ENCODE peak calls at places on chromosomes 3 and 15, in eight cellular contexts. One of them, this sample, is unnamed. For H3K4me1, the result is how much of the 10 kb centered on the place peaks cover.

GRCh38 chr3:99586680-99587079 is 51.7 kb upstream of the COL8A1 start:
- DNase-seq in fibroblast of lung: peak
- DNase-seq in GM23248: peak
- DNase-seq in mammary epithelial cell: no peak
- DNase-seq in HCT116: no peak
- DNase-seq in GM23338: no peak
- DNase-seq in H1: no peak
- DNase-seq in PC-3: no peak
- DNase-seq in this sample: no peak

GRCh38 chr15:32794973-32795372 is 77.2 kb downstream of the GREM1 start:
- DNase-seq in GM23338: no peak
- DNase-seq in fibroblast of lung: no peak
- DNase-seq in H1: no peak
- DNase-seq in HCT116: no peak
- DNase-seq in PC-3: peak
- DNase-seq in mammary epithelial cell: peak
- DNase-seq in GM23248: peak
- DNase-seq in this sample: no peak

GRCh38 chr3:169002689-169003088 is 660.8 kb downstream of the MECOM start:
- DNase-seq in H1: no peak
- DNase-seq in HCT116: no peak
- DNase-seq in GM23248: no peak
- DNase-seq in fibroblast of lung: no peak
- DNase-seq in GM23338: no peak
- DNase-seq in mammary epithelial cell: peak
- DNase-seq in PC-3: peak
- DNase-seq in this sample: no peak

GRCh38 chr3:107392549-107393165 is 15.4 kb downstream of the CCDC54 start:
- DNase-seq in HCT116: no peak
- DNase-seq in PC-3: peak
- DNase-seq in mammary epithelial cell: peak
- DNase-seq in H1: no peak
- DNase-seq in fibroblast of lung: peak
- DNase-seq in GM23338: no peak
- DNase-seq in GM23248: peak
- DNase-seq in this sample: peak

GRCh38 chr3:122469659-122470058 is 45.1 kb downstream of the KPNA1 start:
- DNase-seq in fibroblast of lung: peak
- DNase-seq in HCT116: no peak
- DNase-seq in mammary epithelial cell: no peak
- DNase-seq in H1: no peak
- DNase-seq in GM23248: no peak
- DNase-seq in PC-3: no peak
- DNase-seq in GM23338: no peak
- DNase-seq in this sample: no peak

GRCh38 chr3:116444819-116445290 is 432 bp downstream of the LSAMP start:
- DNase-seq in GM23338: peak
- DNase-seq in H1: peak
- DNase-seq in PC-3: no peak
- DNase-seq in mammary epithelial cell: no peak
- DNase-seq in GM23248: peak
- DNase-seq in HCT116: no peak
- DNase-seq in fibroblast of lung: peak
- DNase-seq in this sample: no peak

GRCh38 chr15:87215100-87215499 is 1041.4 kb downstream of the NTRK3 start:
- DNase-seq in GM23338: peak
- DNase-seq in H1: no peak
- DNase-seq in GM23248: no peak
- DNase-seq in fibroblast of lung: no peak
- DNase-seq in HCT116: no peak
- DNase-seq in PC-3: no peak
- DNase-seq in mammary epithelial cell: no peak
- DNase-seq in this sample: no peak

GRCh38 chr15:55133972-55134371 is 62.8 kb downstream of the RSL24D1 start:
- DNase-seq in PC-3: no peak
- DNase-seq in mammary epithelial cell: no peak
- DNase-seq in GM23338: peak
- DNase-seq in GM23248: no peak
- DNase-seq in fibroblast of lung: no peak
- DNase-seq in H1: no peak
- DNase-seq in HCT116: no peak
- DNase-seq in this sample: no peak

GRCh38 chr3:11145888-11146287 is 8.4 kb upstream of the HRH1 start:
- DNase-seq in H1: no peak
- DNase-seq in GM23248: peak
- DNase-seq in mammary epithelial cell: peak
- DNase-seq in fibroblast of lung: peak
- DNase-seq in HCT116: peak
- DNase-seq in GM23338: no peak
- DNase-seq in PC-3: peak
- DNase-seq in this sample: no peak

GRCh38 chr15:76553564-76553963 is 217.0 kb downstream of the ISL2 start:
- DNase-seq in mammary epithelial cell: no peak
- DNase-seq in PC-3: no peak
- DNase-seq in fibroblast of lung: no peak
- DNase-seq in GM23338: no peak
- DNase-seq in H1: no peak
- DNase-seq in GM23248: no peak
- DNase-seq in HCT116: no peak
- DNase-seq in this sample: no peak

GRCh38 chr3:193335031-193335430 is 43.5 kb downstream of the ATP13A5 start:
- DNase-seq in GM23338: no peak
- DNase-seq in H1: no peak
- DNase-seq in fibroblast of lung: peak
- DNase-seq in HCT116: no peak
- DNase-seq in PC-3: peak
- DNase-seq in GM23248: no peak
- DNase-seq in mammary epithelial cell: peak
- DNase-seq in this sample: no peak

GRCh38 chr15:41690636-41691035 is 30.4 kb downstream of the MGA start:
- DNase-seq in GM23248: no peak
- DNase-seq in PC-3: no peak
- DNase-seq in fibroblast of lung: no peak
- DNase-seq in mammary epithelial cell: no peak
- DNase-seq in H1: no peak
- DNase-seq in HCT116: no peak
- DNase-seq in GM23338: no peak
- DNase-seq in this sample: no peak

GRCh38 chr3:20537234-20537633 is 351.2 kb upstream of the SGO1 start:
- DNase-seq in HCT116: no peak
- DNase-seq in PC-3: no peak
- DNase-seq in GM23338: no peak
- DNase-seq in H1: no peak
- DNase-seq in fibroblast of lung: no peak
- DNase-seq in GM23248: no peak
- DNase-seq in mammary epithelial cell: no peak
- DNase-seq in this sample: no peak

GRCh38 chr15:39741258-39741657 is 41.4 kb downstream of the FSIP1 start:
- DNase-seq in PC-3: no peak
- DNase-seq in fibroblast of lung: peak
- DNase-seq in HCT116: no peak
- DNase-seq in H1: no peak
- DNase-seq in GM23338: no peak
- DNase-seq in GM23248: peak
- DNase-seq in mammary epithelial cell: no peak
- DNase-seq in this sample: no peak

GRCh38 chr3:190629088-190629487 is 115.2 kb downstream of the IL1RAP start:
- DNase-seq in HCT116: no peak
- DNase-seq in mammary epithelial cell: no peak
- DNase-seq in fibroblast of lung: no peak
- DNase-seq in GM23338: no peak
- DNase-seq in H1: no peak
- DNase-seq in GM23248: no peak
- DNase-seq in PC-3: no peak
- DNase-seq in this sample: no peak

GRCh38 chr3:98914210-98915080 is 12.9 kb upstream of the DCBLD2 start:
- DNase-seq in HCT116: no peak
- DNase-seq in GM23338: no peak
- DNase-seq in PC-3: peak
- DNase-seq in mammary epithelial cell: peak
- DNase-seq in fibroblast of lung: peak
- DNase-seq in H1: no peak
- DNase-seq in GM23248: no peak
- DNase-seq in this sample: no peak

GRCh38 chr15:87268675-87269074 is 987.9 kb downstream of the NTRK3 start:
- DNase-seq in HCT116: no peak
- DNase-seq in GM23248: no peak
- DNase-seq in fibroblast of lung: peak
- DNase-seq in PC-3: peak
- DNase-seq in H1: no peak
- DNase-seq in GM23338: no peak
- DNase-seq in mammary epithelial cell: peak
- DNase-seq in this sample: no peak

GRCh38 chr15:46714959-46715358 is 1002.3 kb upstream of the SEMA6D start:
- DNase-seq in mammary epithelial cell: no peak
- DNase-seq in GM23248: no peak
- DNase-seq in H1: no peak
- DNase-seq in PC-3: no peak
- DNase-seq in HCT116: no peak
- DNase-seq in GM23338: no peak
- DNase-seq in fibroblast of lung: no peak
- DNase-seq in this sample: no peak

GRCh38 chr3:197463279-197463678 is 92.5 kb downstream of the BDH1 start:
- DNase-seq in mammary epithelial cell: no peak
- DNase-seq in fibroblast of lung: peak
- DNase-seq in PC-3: peak
- DNase-seq in HCT116: no peak
- DNase-seq in GM23248: peak
- DNase-seq in H1: no peak
- DNase-seq in GM23338: no peak
- DNase-seq in this sample: no peak
- H3K27ac ChIP-seq in mammary epithelial cell: no peak
- H3K27ac ChIP-seq in fibroblast of lung: no peak
- H3K27ac ChIP-seq in PC-3: no peak
- H3K27ac ChIP-seq in HCT116: no peak
- H3K27ac ChIP-seq in GM23248: peak
- H3K27ac ChIP-seq in H1: no peak
- H3K27ac ChIP-seq in GM23338: no peak
- H3K27ac ChIP-seq in this sample: no peak

GRCh38 chr3:147404800-147405551 is 1.4 kb downstream of the ZIC4 start:
- DNase-seq in GM23248: no peak
- DNase-seq in mammary epithelial cell: no peak
- DNase-seq in fibroblast of lung: no peak
- DNase-seq in PC-3: no peak
- DNase-seq in HCT116: no peak
- DNase-seq in GM23338: peak
- DNase-seq in H1: peak
- DNase-seq in this sample: no peak
- TF ChIP-seq EZH2 in GM23248: no peak
- TF ChIP-seq EZH2 in mammary epithelial cell: no peak
- TF ChIP-seq EZH2 in fibroblast of lung: no peak
- TF ChIP-seq EZH2 in PC-3: no peak
- TF ChIP-seq EZH2 in HCT116: no peak
- TF ChIP-seq EZH2 in GM23338: no peak
- TF ChIP-seq EZH2 in H1: peak
- TF ChIP-seq EZH2 in this sample: peak

DNA sequence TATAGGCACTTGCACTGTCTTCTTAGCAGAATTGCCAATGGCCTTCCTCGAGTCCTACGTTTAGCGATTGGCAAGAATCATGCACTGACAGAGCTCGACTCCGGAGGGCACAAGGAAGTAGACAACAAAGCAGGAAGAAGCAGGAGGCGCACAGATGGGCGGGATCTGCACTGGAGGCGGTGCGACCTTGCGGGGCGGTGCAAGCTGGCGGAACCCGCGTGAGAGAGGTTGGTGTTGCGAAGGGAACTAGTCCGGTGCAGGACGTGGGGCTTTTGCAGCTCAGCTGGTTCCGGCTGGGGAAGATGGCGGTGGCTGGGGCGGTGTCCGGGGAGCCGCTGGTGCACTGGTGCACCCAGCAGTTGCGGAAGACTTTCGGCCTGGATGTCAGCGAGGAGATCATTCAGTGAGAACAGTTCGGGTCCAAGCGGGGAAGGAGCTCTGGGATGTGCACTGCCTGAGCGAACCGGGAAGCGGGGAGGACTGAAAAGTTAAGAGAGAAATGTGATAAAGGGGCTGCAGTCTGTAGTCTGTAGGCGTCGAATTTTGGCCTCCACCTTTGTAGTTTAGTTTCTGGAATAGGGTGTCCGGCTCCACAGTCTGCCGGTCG is at the start of gene TRIP4:
- DNase-seq in fibroblast of lung: peak
- DNase-seq in HCT116: peak
- DNase-seq in GM23248: peak
- DNase-seq in mammary epithelial cell: peak
- DNase-seq in PC-3: peak
- DNase-seq in GM23338: peak
- DNase-seq in H1: peak
- DNase-seq in this sample: peak
- H3K4me1 ChIP-seq in fibroblast of lung: under half
- H3K4me1 ChIP-seq in HCT116: under half
- H3K4me1 ChIP-seq in GM23248: under half
- H3K4me1 ChIP-seq in mammary epithelial cell: under half
- H3K4me1 ChIP-seq in PC-3: under half
- H3K4me1 ChIP-seq in GM23338: under half
- H3K4me1 ChIP-seq in H1: under half
- H3K4me1 ChIP-seq in this sample: under half

GRCh38 chr3:186697510-186697909 is 19.6 kb upstream of the KNG1 start:
- DNase-seq in GM23338: no peak
- DNase-seq in GM23248: no peak
- DNase-seq in HCT116: no peak
- DNase-seq in fibroblast of lung: no peak
- DNase-seq in H1: no peak
- DNase-seq in PC-3: no peak
- DNase-seq in mammary epithelial cell: no peak
- DNase-seq in this sample: no peak
- H3K27ac ChIP-seq in GM23338: no peak
- H3K27ac ChIP-seq in GM23248: no peak
- H3K27ac ChIP-seq in HCT116: no peak
- H3K27ac ChIP-seq in fibroblast of lung: no peak
- H3K27ac ChIP-seq in H1: no peak
- H3K27ac ChIP-seq in PC-3: no peak
- H3K27ac ChIP-seq in mammary epithelial cell: no peak
- H3K27ac ChIP-seq in this sample: no peak

DNA sequence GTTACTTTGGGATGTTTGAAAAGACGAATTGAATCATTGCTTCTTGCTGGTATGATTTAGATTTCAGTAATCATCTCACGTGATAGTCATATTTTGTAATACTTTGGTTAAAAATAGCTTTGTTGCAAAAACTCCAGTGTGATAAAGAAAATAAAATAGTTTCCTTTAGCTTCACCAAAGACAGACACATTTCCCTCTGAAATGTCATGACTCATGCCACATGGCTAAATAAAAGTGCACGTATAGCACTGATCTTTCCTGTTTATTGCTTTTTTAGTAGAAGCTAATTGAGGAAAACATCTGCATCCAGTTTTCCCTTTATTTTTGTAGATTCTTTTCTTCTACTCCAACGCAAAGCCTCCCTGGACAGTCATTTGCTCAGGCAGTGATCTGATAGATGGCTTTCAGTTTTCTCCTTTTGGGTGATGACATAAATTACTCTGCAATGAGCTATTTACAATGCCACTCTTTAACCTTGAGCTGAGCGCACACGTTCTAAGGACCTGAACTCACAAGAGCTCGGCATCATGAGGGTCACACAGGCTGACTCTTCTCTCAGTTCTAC is 84.9 kb downstream of the ARNT2 start:
- DNase-seq in HCT116: no peak
- DNase-seq in GM23248: peak
- DNase-seq in mammary epithelial cell: no peak
- DNase-seq in GM23338: no peak
- DNase-seq in H1: no peak
- DNase-seq in fibroblast of lung: peak
- DNase-seq in PC-3: peak
- DNase-seq in this sample: no peak
- TF ChIP-seq EZH2 in HCT116: no peak
- TF ChIP-seq EZH2 in GM23248: no peak
- TF ChIP-seq EZH2 in mammary epithelial cell: no peak
- TF ChIP-seq EZH2 in GM23338: no peak
- TF ChIP-seq EZH2 in H1: no peak
- TF ChIP-seq EZH2 in fibroblast of lung: no peak
- TF ChIP-seq EZH2 in PC-3: no peak
- TF ChIP-seq EZH2 in this sample: no peak

GRCh38 chr3:134366221-134366927 is 7.9 kb downstream of the AMOTL2 start:
- DNase-seq in HCT116: no peak
- DNase-seq in PC-3: no peak
- DNase-seq in GM23248: peak
- DNase-seq in fibroblast of lung: no peak
- DNase-seq in mammary epithelial cell: no peak
- DNase-seq in GM23338: no peak
- DNase-seq in H1: no peak
- DNase-seq in this sample: no peak
- H3K4me1 ChIP-seq in HCT116: under half
- H3K4me1 ChIP-seq in PC-3: under half
- H3K4me1 ChIP-seq in GM23248: half or more
- H3K4me1 ChIP-seq in fibroblast of lung: half or more
- H3K4me1 ChIP-seq in mammary epithelial cell: half or more
- H3K4me1 ChIP-seq in GM23338: under half
- H3K4me1 ChIP-seq in H1: under half
- H3K4me1 ChIP-seq in this sample: half or more

This sample was measured in keratinocyte.